ENCODE peak calls at places on chromosome 10, in eight cellular contexts. One of them, this sample, is unnamed. For H3K4me1, the result is how much of the 10 kb centered on the place peaks cover.

GRCh38 chr10:7480742-7481381 is 70.0 kb upstream of the SFMBT2 start:
- DNase-seq in endothelial cell of umbilical vein: no peak
- DNase-seq in neuronal stem cell: no peak
- DNase-seq in colonic mucosa: no peak
- DNase-seq in kidney: no peak
- DNase-seq in fibroblast of lung: no peak
- DNase-seq in astrocyte: no peak
- DNase-seq in MM.1S: no peak
- DNase-seq in this sample: no peak

GRCh38 chr10:110527731-110528171 is 30.0 kb downstream of the DUSP5 start:
- DNase-seq in endothelial cell of umbilical vein: peak
- DNase-seq in MM.1S: no peak
- DNase-seq in astrocyte: peak
- DNase-seq in kidney: no peak
- DNase-seq in colonic mucosa: no peak
- DNase-seq in neuronal stem cell: no peak
- DNase-seq in fibroblast of lung: no peak
- DNase-seq in this sample: peak

GRCh38 chr10:8365935-8366911 is 311.7 kb downstream of the GATA3 start:
- DNase-seq in endothelial cell of umbilical vein: no peak
- DNase-seq in astrocyte: peak
- DNase-seq in fibroblast of lung: peak
- DNase-seq in kidney: no peak
- DNase-seq in neuronal stem cell: no peak
- DNase-seq in colonic mucosa: no peak
- DNase-seq in MM.1S: peak
- DNase-seq in this sample: no peak

GRCh38 chr10:57338823-57339558 is 928.7 kb downstream of the IPMK start:
- DNase-seq in fibroblast of lung: peak
- DNase-seq in neuronal stem cell: peak
- DNase-seq in kidney: peak
- DNase-seq in MM.1S: peak
- DNase-seq in astrocyte: peak
- DNase-seq in endothelial cell of umbilical vein: peak
- DNase-seq in colonic mucosa: no peak
- DNase-seq in this sample: no peak

GRCh38 chr10:111034598-111035310 is 42.1 kb upstream of the ADRA2A start:
- DNase-seq in colonic mucosa: no peak
- DNase-seq in neuronal stem cell: no peak
- DNase-seq in fibroblast of lung: peak
- DNase-seq in MM.1S: no peak
- DNase-seq in astrocyte: peak
- DNase-seq in kidney: no peak
- DNase-seq in endothelial cell of umbilical vein: no peak
- DNase-seq in this sample: no peak

GRCh38 chr10:123766012-123766411 is 99.9 kb downstream of the GPR26 start:
- DNase-seq in MM.1S: no peak
- DNase-seq in colonic mucosa: peak
- DNase-seq in neuronal stem cell: no peak
- DNase-seq in astrocyte: no peak
- DNase-seq in endothelial cell of umbilical vein: no peak
- DNase-seq in fibroblast of lung: no peak
- DNase-seq in kidney: no peak
- DNase-seq in this sample: no peak

GRCh38 chr10:79155301-79156081 is 86.7 kb downstream of the ZMIZ1 start:
- DNase-seq in astrocyte: no peak
- DNase-seq in neuronal stem cell: no peak
- DNase-seq in colonic mucosa: no peak
- DNase-seq in kidney: no peak
- DNase-seq in endothelial cell of umbilical vein: peak
- DNase-seq in MM.1S: no peak
- DNase-seq in fibroblast of lung: peak
- DNase-seq in this sample: peak

GRCh38 chr10:97889461-97890265 is 40.0 kb downstream of the GOLGA7B start:
- DNase-seq in fibroblast of lung: peak
- DNase-seq in colonic mucosa: no peak
- DNase-seq in MM.1S: no peak
- DNase-seq in endothelial cell of umbilical vein: peak
- DNase-seq in neuronal stem cell: no peak
- DNase-seq in astrocyte: peak
- DNase-seq in kidney: peak
- DNase-seq in this sample: peak

GRCh38 chr10:3813267-3813666 is 28.3 kb upstream of the KLF6 start:
- DNase-seq in astrocyte: no peak
- DNase-seq in neuronal stem cell: no peak
- DNase-seq in fibroblast of lung: no peak
- DNase-seq in colonic mucosa: no peak
- DNase-seq in kidney: no peak
- DNase-seq in MM.1S: no peak
- DNase-seq in endothelial cell of umbilical vein: no peak
- DNase-seq in this sample: no peak

GRCh38 chr10:133262696-133263095 is 14.0 kb downstream of the ADAM8 start:
- DNase-seq in fibroblast of lung: no peak
- DNase-seq in neuronal stem cell: no peak
- DNase-seq in astrocyte: no peak
- DNase-seq in MM.1S: no peak
- DNase-seq in endothelial cell of umbilical vein: no peak
- DNase-seq in colonic mucosa: peak
- DNase-seq in kidney: peak
- DNase-seq in this sample: no peak

GRCh38 chr10:90432891-90433290 is 424.9 kb downstream of the HTR7 start:
- DNase-seq in MM.1S: no peak
- DNase-seq in astrocyte: no peak
- DNase-seq in fibroblast of lung: no peak
- DNase-seq in colonic mucosa: no peak
- DNase-seq in neuronal stem cell: no peak
- DNase-seq in endothelial cell of umbilical vein: no peak
- DNase-seq in kidney: no peak
- DNase-seq in this sample: no peak

GRCh38 chr10:86583983-86584382 is 62.4 kb upstream of the WAPL start:
- DNase-seq in MM.1S: no peak
- DNase-seq in endothelial cell of umbilical vein: no peak
- DNase-seq in astrocyte: no peak
- DNase-seq in fibroblast of lung: no peak
- DNase-seq in neuronal stem cell: no peak
- DNase-seq in colonic mucosa: no peak
- DNase-seq in kidney: no peak
- DNase-seq in this sample: peak

GRCh38 chr10:113982745-113983144 is 60.9 kb upstream of the ADRB1 start:
- DNase-seq in neuronal stem cell: no peak
- DNase-seq in endothelial cell of umbilical vein: no peak
- DNase-seq in MM.1S: peak
- DNase-seq in fibroblast of lung: no peak
- DNase-seq in kidney: peak
- DNase-seq in colonic mucosa: no peak
- DNase-seq in astrocyte: no peak
- DNase-seq in this sample: no peak

GRCh38 chr10:73909716-73910115 is 1.2 kb upstream of the PLAU start:
- DNase-seq in MM.1S: no peak
- DNase-seq in astrocyte: no peak
- DNase-seq in kidney: no peak
- DNase-seq in endothelial cell of umbilical vein: no peak
- DNase-seq in fibroblast of lung: no peak
- DNase-seq in neuronal stem cell: no peak
- DNase-seq in colonic mucosa: no peak
- DNase-seq in this sample: no peak
- H3K27ac ChIP-seq in MM.1S: no peak
- H3K27ac ChIP-seq in astrocyte: peak
- H3K27ac ChIP-seq in kidney: no peak
- H3K27ac ChIP-seq in endothelial cell of umbilical vein: peak
- H3K27ac ChIP-seq in fibroblast of lung: peak
- H3K27ac ChIP-seq in neuronal stem cell: no peak
- H3K27ac ChIP-seq in colonic mucosa: peak
- H3K27ac ChIP-seq in this sample: no peak

GRCh38 chr10:71697938-71698709 is 21.5 kb downstream of the C10orf105 start:
- DNase-seq in colonic mucosa: no peak
- DNase-seq in endothelial cell of umbilical vein: no peak
- DNase-seq in neuronal stem cell: no peak
- DNase-seq in astrocyte: no peak
- DNase-seq in MM.1S: no peak
- DNase-seq in kidney: no peak
- DNase-seq in fibroblast of lung: no peak
- DNase-seq in this sample: no peak

GRCh38 chr10:71696635-71697326 is 22.8 kb downstream of the C10orf105 start:
- DNase-seq in astrocyte: no peak
- DNase-seq in kidney: no peak
- DNase-seq in MM.1S: peak
- DNase-seq in endothelial cell of umbilical vein: peak
- DNase-seq in fibroblast of lung: peak
- DNase-seq in colonic mucosa: peak
- DNase-seq in neuronal stem cell: peak
- DNase-seq in this sample: peak

GRCh38 chr10:71694039-71694471 is 25.5 kb downstream of the C10orf105 start:
- DNase-seq in astrocyte: no peak
- DNase-seq in MM.1S: no peak
- DNase-seq in endothelial cell of umbilical vein: no peak
- DNase-seq in kidney: no peak
- DNase-seq in neuronal stem cell: no peak
- DNase-seq in colonic mucosa: no peak
- DNase-seq in fibroblast of lung: no peak
- DNase-seq in this sample: no peak

GRCh38 chr10:71694567-71694968 is 25.0 kb downstream of the C10orf105 start:
- DNase-seq in endothelial cell of umbilical vein: peak
- DNase-seq in colonic mucosa: peak
- DNase-seq in neuronal stem cell: no peak
- DNase-seq in kidney: no peak
- DNase-seq in MM.1S: peak
- DNase-seq in fibroblast of lung: no peak
- DNase-seq in astrocyte: no peak
- DNase-seq in this sample: no peak

DNA sequence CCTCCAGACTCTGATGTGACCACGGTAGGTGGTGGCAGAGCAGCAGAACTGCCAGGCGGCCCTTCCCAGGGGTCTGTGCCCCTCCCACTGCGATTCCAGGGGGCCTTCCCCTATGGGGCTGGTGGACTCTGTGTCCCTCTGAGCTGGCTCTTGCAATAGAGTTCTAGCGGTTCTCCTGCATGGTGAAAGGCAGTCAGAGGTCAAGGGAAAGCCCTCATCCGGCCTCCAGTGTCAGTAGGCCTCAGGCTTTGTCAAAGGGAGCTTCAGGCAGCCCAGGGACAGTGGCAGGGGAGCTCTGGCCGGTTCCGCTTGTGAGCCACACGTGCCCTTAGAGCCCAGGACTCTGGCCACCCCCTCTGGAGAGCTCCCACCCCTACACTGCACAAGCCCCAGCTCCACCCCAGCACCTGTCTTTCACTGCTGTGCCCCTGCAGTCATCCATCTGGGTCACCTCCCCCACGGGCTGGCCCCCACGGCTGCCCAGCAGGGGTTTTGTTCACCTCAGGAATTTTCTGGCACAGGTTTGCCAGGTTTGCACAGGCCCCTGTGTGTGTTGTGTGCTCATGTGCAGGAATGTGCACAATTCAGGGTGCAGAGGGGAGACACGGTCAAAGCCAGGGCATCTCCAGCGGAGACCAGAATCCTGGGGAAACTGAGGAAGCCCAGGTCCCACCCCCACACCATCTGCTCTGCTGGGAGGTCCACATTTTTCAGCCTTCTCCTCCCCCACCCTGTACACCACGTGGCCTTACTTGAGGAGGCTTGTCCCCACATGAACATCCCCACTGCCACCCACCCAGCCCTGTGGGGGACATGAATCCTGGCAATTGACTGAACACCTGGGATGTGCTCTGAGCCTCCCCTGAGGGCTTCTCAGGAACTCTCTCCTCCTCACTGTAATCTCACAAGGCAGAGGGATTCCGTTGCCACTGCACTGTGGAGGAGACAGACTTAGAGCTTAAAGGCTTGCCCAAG is 23.8 kb downstream of the C10orf105 start:
- DNase-seq in endothelial cell of umbilical vein: no peak
- DNase-seq in astrocyte: no peak
- DNase-seq in MM.1S: no peak
- DNase-seq in neuronal stem cell: no peak
- DNase-seq in kidney: no peak
- DNase-seq in fibroblast of lung: no peak
- DNase-seq in colonic mucosa: no peak
- DNase-seq in this sample: no peak
- H3K9ac ChIP-seq in endothelial cell of umbilical vein: no peak
- H3K9ac ChIP-seq in astrocyte: no peak
- H3K9ac ChIP-seq in MM.1S: no peak
- H3K9ac ChIP-seq in neuronal stem cell: no peak
- H3K9ac ChIP-seq in kidney: no peak
- H3K9ac ChIP-seq in fibroblast of lung: no peak
- H3K9ac ChIP-seq in colonic mucosa: no peak
- H3K9ac ChIP-seq in this sample: no peak

DNA sequence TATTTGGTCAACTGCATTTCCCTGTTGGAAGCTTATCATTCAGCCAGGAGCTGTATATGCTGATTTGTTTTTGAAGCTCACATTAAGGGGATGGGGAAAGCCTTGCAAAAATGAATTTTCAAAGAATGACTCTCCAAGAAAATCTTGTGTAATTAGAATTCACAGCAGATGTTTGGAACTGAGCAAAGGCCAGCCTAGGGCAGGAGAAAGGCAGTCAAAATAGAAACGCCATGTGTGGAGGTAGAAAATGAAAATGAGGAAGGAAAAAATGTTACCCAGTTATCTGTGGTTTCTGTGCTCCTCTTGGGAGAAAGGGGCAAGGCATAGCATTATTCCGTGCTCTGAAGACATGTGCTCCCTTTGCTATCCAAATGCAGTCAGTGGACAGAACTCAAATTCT is 93.5 kb downstream of the NRP1 start:
- DNase-seq in endothelial cell of umbilical vein: no peak
- DNase-seq in astrocyte: peak
- DNase-seq in MM.1S: no peak
- DNase-seq in colonic mucosa: no peak
- DNase-seq in kidney: no peak
- DNase-seq in fibroblast of lung: peak
- DNase-seq in neuronal stem cell: no peak
- DNase-seq in this sample: no peak
- H3K4me1 ChIP-seq in endothelial cell of umbilical vein: under half
- H3K4me1 ChIP-seq in astrocyte: under half
- H3K4me1 ChIP-seq in MM.1S: under half
- H3K4me1 ChIP-seq in colonic mucosa: under half
- H3K4me1 ChIP-seq in kidney: under half
- H3K4me1 ChIP-seq in fibroblast of lung: under half
- H3K4me1 ChIP-seq in neuronal stem cell: under half
- H3K4me1 ChIP-seq in this sample: under half

DNA sequence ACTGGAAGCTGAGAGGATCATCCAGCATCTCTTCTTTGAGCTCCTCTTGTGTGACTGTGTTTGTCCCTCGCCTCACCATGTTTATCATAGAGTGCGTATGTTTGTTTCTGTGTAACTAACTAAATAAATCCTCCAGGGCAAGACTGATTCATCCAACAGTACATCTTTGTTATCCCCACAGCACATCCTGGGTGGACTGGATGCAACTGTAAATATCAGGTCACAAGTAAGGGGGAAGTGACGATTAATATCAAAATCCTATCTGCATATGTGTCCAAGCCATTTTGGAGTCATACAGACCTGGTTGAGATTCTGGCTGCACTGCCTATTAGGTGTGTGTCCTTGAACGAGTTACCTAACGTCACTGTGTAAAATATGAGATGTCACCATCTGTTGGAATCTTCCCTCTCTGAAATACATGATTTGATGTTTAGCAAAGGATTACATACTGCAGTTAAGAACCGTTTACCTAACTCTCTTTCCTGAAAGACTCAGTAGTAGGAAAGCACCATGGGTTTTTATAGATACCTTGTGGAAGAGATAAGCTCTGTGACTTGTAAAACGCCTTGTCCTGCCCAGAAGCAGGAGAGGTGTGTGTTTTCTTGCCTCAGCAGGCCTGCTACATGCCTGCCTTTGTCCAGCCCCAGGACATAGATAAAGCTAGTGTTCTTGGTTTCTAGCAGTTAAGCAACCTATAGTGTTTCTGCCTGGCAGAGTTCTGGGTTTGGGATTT is 25.8 kb downstream of the WBP1L start:
- DNase-seq in neuronal stem cell: no peak
- DNase-seq in endothelial cell of umbilical vein: no peak
- DNase-seq in MM.1S: no peak
- DNase-seq in colonic mucosa: no peak
- DNase-seq in astrocyte: no peak
- DNase-seq in kidney: no peak
- DNase-seq in fibroblast of lung: no peak
- DNase-seq in this sample: no peak
- H3K27ac ChIP-seq in neuronal stem cell: no peak
- H3K27ac ChIP-seq in endothelial cell of umbilical vein: no peak
- H3K27ac ChIP-seq in MM.1S: no peak
- H3K27ac ChIP-seq in colonic mucosa: no peak
- H3K27ac ChIP-seq in astrocyte: no peak
- H3K27ac ChIP-seq in kidney: no peak
- H3K27ac ChIP-seq in fibroblast of lung: no peak
- H3K27ac ChIP-seq in this sample: peak